ENCODE peak calls at places on chromosomes 16 and 17, in six cellular contexts. One of them, this sample, is unnamed.

GRCh38 chr17:48997103-48997826 is at the start of gene IGF2BP1:
- DNase-seq in ascending aorta: no peak
- DNase-seq in fibroblast of lung: peak; percentile 68
- DNase-seq in upper lobe of right lung: no peak
- DNase-seq in CD4-positive, alpha-beta T cell: no peak
- DNase-seq in H9: peak; percentile 86
- DNase-seq in this sample: no peak

GRCh38 chr16:78045865-78046581 is 23.7 kb downstream of the CLEC3A start:
- DNase-seq in fibroblast of lung: peak; percentile 65
- DNase-seq in CD4-positive, alpha-beta T cell: peak; percentile 5
- DNase-seq in ascending aorta: peak; percentile 68
- DNase-seq in upper lobe of right lung: peak; percentile 85
- DNase-seq in H9: peak; percentile 94
- DNase-seq in this sample: no peak

GRCh38 chr17:44417553-44417952 is 28.1 kb upstream of the ITGA2B start:
- DNase-seq in fibroblast of lung: peak; percentile 95
- DNase-seq in ascending aorta: no peak
- DNase-seq in CD4-positive, alpha-beta T cell: no peak
- DNase-seq in H9: no peak
- DNase-seq in upper lobe of right lung: no peak
- DNase-seq in this sample: no peak

GRCh38 chr17:691423-691822 is 23.2 kb downstream of the VPS53 start:
- DNase-seq in upper lobe of right lung: no peak
- DNase-seq in H9: no peak
- DNase-seq in fibroblast of lung: peak; percentile 92
- DNase-seq in ascending aorta: no peak
- DNase-seq in CD4-positive, alpha-beta T cell: no peak
- DNase-seq in this sample: no peak

GRCh38 chr17:2192367-2193028 is 111.1 kb downstream of the SMG6 start:
- DNase-seq in fibroblast of lung: peak; percentile 100
- DNase-seq in upper lobe of right lung: no peak
- DNase-seq in H9: no peak
- DNase-seq in ascending aorta: peak; percentile 69
- DNase-seq in CD4-positive, alpha-beta T cell: peak; percentile 30
- DNase-seq in this sample: no peak

GRCh38 chr16:28168991-28169554 is 42.7 kb downstream of the XPO6 start:
- DNase-seq in H9: no peak
- DNase-seq in fibroblast of lung: no peak
- DNase-seq in CD4-positive, alpha-beta T cell: peak; percentile 68
- DNase-seq in ascending aorta: no peak
- DNase-seq in upper lobe of right lung: no peak
- DNase-seq in this sample: peak; percentile 31

GRCh38 chr16:31228206-31228605 is 11.3 kb upstream of the PYDC1 start:
- DNase-seq in CD4-positive, alpha-beta T cell: no peak
- DNase-seq in ascending aorta: no peak
- DNase-seq in H9: no peak
- DNase-seq in fibroblast of lung: no peak
- DNase-seq in upper lobe of right lung: no peak
- DNase-seq in this sample: no peak

GRCh38 chr17:6679241-6679640 is 27.7 kb downstream of the C17orf100 start:
- DNase-seq in ascending aorta: no peak
- DNase-seq in upper lobe of right lung: no peak
- DNase-seq in CD4-positive, alpha-beta T cell: no peak
- DNase-seq in H9: no peak
- DNase-seq in fibroblast of lung: no peak
- DNase-seq in this sample: no peak

GRCh38 chr17:63635787-63636186 is 13.6 kb downstream of the MAP3K3 start:
- DNase-seq in CD4-positive, alpha-beta T cell: no peak
- DNase-seq in H9: no peak
- DNase-seq in upper lobe of right lung: no peak
- DNase-seq in fibroblast of lung: no peak
- DNase-seq in ascending aorta: no peak
- DNase-seq in this sample: no peak

GRCh38 chr16:27025581-27025980 is 41.1 kb upstream of the C16orf82 start:
- DNase-seq in upper lobe of right lung: no peak
- DNase-seq in H9: no peak
- DNase-seq in CD4-positive, alpha-beta T cell: no peak
- DNase-seq in ascending aorta: no peak
- DNase-seq in fibroblast of lung: no peak
- DNase-seq in this sample: no peak

GRCh38 chr16:66798162-66798561 is 3.2 kb downstream of the TERB1 start:
- DNase-seq in H9: no peak
- DNase-seq in ascending aorta: no peak
- DNase-seq in fibroblast of lung: peak; percentile 29
- DNase-seq in upper lobe of right lung: no peak
- DNase-seq in CD4-positive, alpha-beta T cell: no peak
- DNase-seq in this sample: no peak

GRCh38 chr16:48311242-48311641 is 63.9 kb upstream of the ABCC11 start:
- DNase-seq in H9: no peak
- DNase-seq in ascending aorta: no peak
- DNase-seq in upper lobe of right lung: no peak
- DNase-seq in fibroblast of lung: no peak
- DNase-seq in CD4-positive, alpha-beta T cell: no peak
- DNase-seq in this sample: no peak

GRCh38 chr17:3722716-3723115 is 987 bp upstream of the HASPIN start:
- DNase-seq in fibroblast of lung: no peak
- DNase-seq in CD4-positive, alpha-beta T cell: no peak
- DNase-seq in upper lobe of right lung: no peak
- DNase-seq in ascending aorta: no peak
- DNase-seq in H9: no peak
- DNase-seq in this sample: no peak

GRCh38 chr17:7888184-7888920 is at the start of gene CHD3:
- DNase-seq in upper lobe of right lung: no peak
- DNase-seq in H9: peak; percentile 44
- DNase-seq in ascending aorta: no peak
- DNase-seq in fibroblast of lung: no peak
- DNase-seq in CD4-positive, alpha-beta T cell: peak; percentile 38
- DNase-seq in this sample: no peak

GRCh38 chr16:57497121-57497520 is 10.8 kb upstream of the DOK4 start:
- DNase-seq in H9: no peak
- DNase-seq in ascending aorta: no peak
- DNase-seq in upper lobe of right lung: no peak
- DNase-seq in fibroblast of lung: no peak
- DNase-seq in CD4-positive, alpha-beta T cell: no peak
- DNase-seq in this sample: no peak

GRCh38 chr17:3447625-3448024 is 14.0 kb upstream of the OR1E2 start:
- DNase-seq in ascending aorta: no peak
- DNase-seq in fibroblast of lung: no peak
- DNase-seq in upper lobe of right lung: no peak
- DNase-seq in H9: peak; percentile 74
- DNase-seq in CD4-positive, alpha-beta T cell: no peak
- DNase-seq in this sample: no peak

GRCh38 chr16:6645758-6646423 is 686.8 kb upstream of the RBFOX1 start:
- DNase-seq in upper lobe of right lung: no peak
- DNase-seq in CD4-positive, alpha-beta T cell: no peak
- DNase-seq in fibroblast of lung: no peak
- DNase-seq in ascending aorta: no peak
- DNase-seq in H9: no peak
- DNase-seq in this sample: no peak

GRCh38 chr16:55323637-55324490 is at the start of gene IRX6:
- DNase-seq in fibroblast of lung: no peak
- DNase-seq in H9: peak; percentile 92
- DNase-seq in ascending aorta: no peak
- DNase-seq in upper lobe of right lung: peak; percentile 91
- DNase-seq in CD4-positive, alpha-beta T cell: no peak
- DNase-seq in this sample: no peak

GRCh38 chr17:75019710-75020109 is 7.2 kb downstream of the MRPL58 start:
- DNase-seq in H9: no peak
- DNase-seq in CD4-positive, alpha-beta T cell: no peak
- DNase-seq in ascending aorta: no peak
- DNase-seq in upper lobe of right lung: no peak
- DNase-seq in fibroblast of lung: no peak
- DNase-seq in this sample: no peak

GRCh38 chr16:48511071-48511540 is 98.9 kb downstream of the N4BP1 start:
- DNase-seq in ascending aorta: no peak
- DNase-seq in CD4-positive, alpha-beta T cell: no peak
- DNase-seq in fibroblast of lung: peak; percentile 80
- DNase-seq in H9: no peak
- DNase-seq in upper lobe of right lung: no peak
- DNase-seq in this sample: no peak

GRCh38 chr17:77441130-77441920 is 300.6 kb downstream of the SEC14L1 start:
- DNase-seq in fibroblast of lung: no peak
- DNase-seq in upper lobe of right lung: no peak
- DNase-seq in H9: no peak
- DNase-seq in ascending aorta: no peak
- DNase-seq in CD4-positive, alpha-beta T cell: peak; percentile 76
- DNase-seq in this sample: peak; percentile 61

GRCh38 chr17:80132906-80133625 is 13.9 kb downstream of the EIF4A3 start:
- DNase-seq in H9: no peak
- DNase-seq in fibroblast of lung: no peak
- DNase-seq in upper lobe of right lung: no peak
- DNase-seq in ascending aorta: no peak
- DNase-seq in CD4-positive, alpha-beta T cell: no peak
- DNase-seq in this sample: no peak

GRCh38 chr16:55294947-55295346 is 29.1 kb upstream of the IRX6 start:
- DNase-seq in upper lobe of right lung: no peak
- DNase-seq in ascending aorta: no peak
- DNase-seq in H9: no peak
- DNase-seq in CD4-positive, alpha-beta T cell: no peak
- DNase-seq in fibroblast of lung: peak; percentile 36
- DNase-seq in this sample: no peak

GRCh38 chr16:85891776-85892166 is 7.2 kb upstream of the IRF8 start:
- DNase-seq in CD4-positive, alpha-beta T cell: no peak
- DNase-seq in ascending aorta: no peak
- DNase-seq in fibroblast of lung: no peak
- DNase-seq in upper lobe of right lung: no peak
- DNase-seq in H9: no peak
- DNase-seq in this sample: no peak

GRCh38 chr17:9635340-9635739 is 10.0 kb upstream of the USP43 start:
- DNase-seq in fibroblast of lung: no peak
- DNase-seq in upper lobe of right lung: no peak
- DNase-seq in H9: no peak
- DNase-seq in CD4-positive, alpha-beta T cell: no peak
- DNase-seq in ascending aorta: no peak
- DNase-seq in this sample: no peak

GRCh38 chr17:6323626-6324356 is 111.1 kb downstream of the AIPL1 start:
- DNase-seq in H9: peak; percentile 81
- DNase-seq in fibroblast of lung: no peak
- DNase-seq in ascending aorta: no peak
- DNase-seq in CD4-positive, alpha-beta T cell: no peak
- DNase-seq in upper lobe of right lung: no peak
- DNase-seq in this sample: no peak

GRCh38 chr17:81553018-81553615 is 964 bp upstream of the FAAP100 start:
- DNase-seq in H9: peak; percentile 98
- DNase-seq in fibroblast of lung: peak; percentile 80
- DNase-seq in upper lobe of right lung: peak; percentile 88
- DNase-seq in ascending aorta: peak; percentile 90
- DNase-seq in CD4-positive, alpha-beta T cell: peak; percentile 70
- DNase-seq in this sample: peak; percentile 36

GRCh38 chr16:14014284-14014625 is 56.9 kb upstream of the MRTFB start:
- DNase-seq in fibroblast of lung: no peak
- DNase-seq in upper lobe of right lung: no peak
- DNase-seq in CD4-positive, alpha-beta T cell: no peak
- DNase-seq in ascending aorta: no peak
- DNase-seq in H9: no peak
- DNase-seq in this sample: no peak

GRCh38 chr16:82965808-82966207 is 339.0 kb downstream of the CDH13 start:
- DNase-seq in CD4-positive, alpha-beta T cell: no peak
- DNase-seq in ascending aorta: no peak
- DNase-seq in H9: no peak
- DNase-seq in upper lobe of right lung: no peak
- DNase-seq in fibroblast of lung: no peak
- DNase-seq in this sample: no peak

GRCh38 chr16:8607214-8607613 is 14.3 kb upstream of the METTL22 start:
- DNase-seq in fibroblast of lung: no peak
- DNase-seq in upper lobe of right lung: no peak
- DNase-seq in CD4-positive, alpha-beta T cell: no peak
- DNase-seq in ascending aorta: no peak
- DNase-seq in H9: no peak
- DNase-seq in this sample: no peak
- H3K9me3 ChIP-seq in fibroblast of lung: no peaks in the 10 kb centered on the region
- H3K9me3 ChIP-seq in upper lobe of right lung: no peaks in the 10 kb centered on the region
- H3K9me3 ChIP-seq in CD4-positive, alpha-beta T cell: no peaks in the 10 kb centered on the region
- H3K9me3 ChIP-seq in ascending aorta: no peaks in the 10 kb centered on the region
- H3K9me3 ChIP-seq in H9: no peaks in the 10 kb centered on the region
- H3K9me3 ChIP-seq in this sample: no peaks in the 10 kb centered on the region

DNA sequence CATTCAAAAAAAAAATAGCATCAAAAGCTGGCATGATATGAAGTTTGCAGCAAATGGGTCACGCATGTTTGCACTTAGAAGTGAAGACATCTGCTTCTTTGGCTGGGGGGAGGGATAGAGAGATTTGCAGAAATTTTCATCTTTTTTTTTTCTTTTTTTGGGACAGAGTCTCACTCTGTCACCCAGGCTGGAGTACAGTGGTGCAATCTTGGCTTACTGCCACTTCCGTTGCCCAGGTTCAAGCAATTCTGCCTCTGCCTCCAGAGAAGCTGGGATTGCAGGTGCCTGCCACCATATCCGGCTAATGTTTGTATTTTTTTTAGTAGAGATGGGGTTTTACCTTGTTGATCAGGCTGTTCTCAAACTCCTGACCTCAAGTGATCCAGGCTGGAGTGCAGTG is 478.3 kb upstream of the EEF2KMT start:
- DNase-seq in upper lobe of right lung: no peak
- DNase-seq in CD4-positive, alpha-beta T cell: no peak
- DNase-seq in fibroblast of lung: no peak
- DNase-seq in H9: no peak
- DNase-seq in ascending aorta: no peak
- DNase-seq in this sample: no peak
- H3K9me3 ChIP-seq in upper lobe of right lung: no peaks in the 10 kb centered on the region
- H3K9me3 ChIP-seq in CD4-positive, alpha-beta T cell: no peaks in the 10 kb centered on the region
- H3K9me3 ChIP-seq in fibroblast of lung: no peaks in the 10 kb centered on the region
- H3K9me3 ChIP-seq in H9: no peaks in the 10 kb centered on the region
- H3K9me3 ChIP-seq in ascending aorta: no peaks in the 10 kb centered on the region
- H3K9me3 ChIP-seq in this sample: no peaks in the 10 kb centered on the region

DNA sequence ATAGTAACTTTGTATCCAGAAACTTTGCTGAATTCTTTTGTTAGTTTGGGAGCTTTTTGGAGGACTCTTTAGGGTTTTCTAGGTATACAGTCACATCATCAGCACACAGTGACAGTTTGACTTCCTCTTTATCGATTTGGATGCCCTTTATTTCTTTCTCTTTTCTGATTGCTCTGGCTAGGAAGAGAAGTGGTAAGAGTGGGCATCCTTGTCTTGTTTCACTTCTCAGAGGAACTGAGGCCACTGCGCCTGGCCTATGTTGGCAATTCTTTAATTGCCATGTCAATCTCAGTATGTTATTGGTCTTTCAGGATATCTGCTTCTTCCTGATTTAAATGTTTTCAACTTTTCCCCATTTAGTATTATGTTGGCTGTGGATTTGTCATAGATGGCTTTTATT is 24.6 kb downstream of the ATF7IP2 start:
- DNase-seq in upper lobe of right lung: no peak
- DNase-seq in ascending aorta: no peak
- DNase-seq in CD4-positive, alpha-beta T cell: no peak
- DNase-seq in H9: no peak
- DNase-seq in fibroblast of lung: no peak
- DNase-seq in this sample: no peak
- H3K9me3 ChIP-seq in upper lobe of right lung: peaks cover 59% of the 10 kb centered on the region
- H3K9me3 ChIP-seq in ascending aorta: peaks cover 98% of the 10 kb centered on the region
- H3K9me3 ChIP-seq in CD4-positive, alpha-beta T cell: peaks cover 87% of the 10 kb centered on the region
- H3K9me3 ChIP-seq in H9: peaks cover 6% of the 10 kb centered on the region
- H3K9me3 ChIP-seq in fibroblast of lung: no peaks in the 10 kb centered on the region
- H3K9me3 ChIP-seq in this sample: peaks cover 12% of the 10 kb centered on the region

DNA sequence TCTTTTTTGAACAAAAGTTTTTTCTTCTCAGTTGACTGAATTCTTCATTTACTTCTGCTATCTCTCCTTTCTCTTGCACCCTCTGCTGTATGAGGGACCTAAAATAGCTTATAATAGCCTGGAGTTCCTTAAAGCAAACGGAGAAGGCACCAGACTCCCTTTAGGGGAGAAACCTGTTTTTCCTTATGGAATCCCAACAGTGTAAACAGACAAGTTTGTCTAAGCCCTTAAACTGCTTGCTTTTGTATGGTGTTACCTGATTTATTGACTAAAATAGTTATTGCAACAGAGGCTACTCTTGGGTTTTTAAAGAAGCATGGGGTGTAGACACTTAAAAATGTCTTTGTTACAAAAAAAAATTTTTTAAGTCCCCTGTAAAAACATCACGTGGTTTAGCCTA is 12.9 kb upstream of the TRIM25 start:
- DNase-seq in H9: no peak
- DNase-seq in CD4-positive, alpha-beta T cell: no peak
- DNase-seq in upper lobe of right lung: no peak
- DNase-seq in ascending aorta: no peak
- DNase-seq in fibroblast of lung: no peak
- DNase-seq in this sample: no peak
- H3K9me3 ChIP-seq in H9: peaks cover under 1% of the 10 kb centered on the region
- H3K9me3 ChIP-seq in CD4-positive, alpha-beta T cell: no peaks in the 10 kb centered on the region
- H3K9me3 ChIP-seq in upper lobe of right lung: peaks cover 14% of the 10 kb centered on the region
- H3K9me3 ChIP-seq in ascending aorta: no peaks in the 10 kb centered on the region
- H3K9me3 ChIP-seq in fibroblast of lung: no peaks in the 10 kb centered on the region
- H3K9me3 ChIP-seq in this sample: peaks cover 4% of the 10 kb centered on the region

This sample was measured in T-helper 17 cell.